ENCODE peak calls at places on chromosome 4, in nine cellular contexts. H, G, L, Z, S, N, J, F and E are unnamed samples.
A peak's percentile ranks its signal among the peaks of the same experiment; 100 is the strongest.

GRCh38 chr4:143581331-143581961 is 67.9 kb downstream of the SMARCA5 start:
- DNase-seq in H (no peak), J (no peak), N (no peak), L (no peak), Z (no peak), G (no peak), F (no peak), S (no peak), E (peak; percentile 68)

GRCh38 chr4:175882891-175883290 is 70.8 kb upstream of the GPM6A start:
- DNase-seq in J (no peak), S (no peak), L (no peak), G (no peak), F (no peak), H (no peak), N (no peak), Z (no peak), E (no peak)

GRCh38 chr4:189202182-189202868 is 738.3 kb upstream of the FRG1 start:
- DNase-seq in G (peak; percentile 66), S (peak; percentile 45), H (peak; percentile 63), Z (no peak), J (peak; percentile 43), N (peak; percentile 81), L (peak; percentile 65), F (peak; percentile 24), E (peak; percentile 28)

GRCh38 chr4:89981789-89982334 is 87.2 kb downstream of the MMRN1 start:
- DNase-seq in J (no peak), H (no peak), Z (no peak), N (no peak), L (no peak), G (no peak), S (no peak), F (no peak), E (no peak)

GRCh38 chr4:17494258-17494657 is 17.6 kb downstream of the QDPR start:
- DNase-seq in J (no peak), G (no peak), L (no peak), S (no peak), Z (no peak), H (no peak), F (no peak), N (no peak), E (no peak)

GRCh38 chr4:4818440-4819212 is 40.8 kb upstream of the MSX1 start:
- DNase-seq in S (no peak), N (no peak), L (no peak), Z (no peak), F (no peak), H (no peak), J (no peak), G (no peak), E (no peak)

GRCh38 chr4:142095886-142096605 is 459.7 kb downstream of the IL15 start:
- DNase-seq in F (no peak), Z (no peak), H (no peak), G (no peak), S (no peak), N (peak; percentile 60), J (no peak), L (no peak), E (no peak)

GRCh38 chr4:2287594-2287915 is 25.6 kb upstream of the MXD4 start:
- DNase-seq in F (no peak), Z (no peak), L (no peak), G (no peak), N (peak; percentile 37), H (no peak), S (no peak), J (no peak), E (no peak)

GRCh38 chr4:147581601-147582350 is 35.4 kb upstream of the TMEM184C start:
- DNase-seq in J (no peak), N (no peak), G (no peak), H (no peak), F (no peak), L (no peak), S (no peak), Z (no peak), E (no peak)

GRCh38 chr4:119652978-119653377 is 24.4 kb upstream of the PDE5A start:
- DNase-seq in H (no peak), F (no peak), Z (no peak), N (no peak), S (no peak), G (no peak), J (no peak), L (no peak), E (no peak)

GRCh38 chr4:157012781-157013180 is 41.2 kb upstream of the PDGFC start:
- DNase-seq in N (no peak), J (no peak), H (no peak), Z (no peak), G (no peak), S (no peak), L (no peak), F (no peak), E (no peak)

GRCh38 chr4:52864816-52865215 is 2.7 kb downstream of the RASL11B start:
- DNase-seq in L (no peak), N (no peak), F (no peak), J (peak; percentile 38), S (no peak), Z (no peak), H (peak; percentile 36), G (no peak), E (no peak)

GRCh38 chr4:153676984-153677383 is 7.1 kb upstream of the TLR2 start:
- DNase-seq in L (no peak), J (no peak), S (no peak), G (no peak), Z (no peak), F (no peak), N (no peak), H (no peak), E (no peak)

GRCh38 chr4:8594097-8595038 is 1.8 kb downstream of the CPZ start:
- DNase-seq in J (peak; percentile 50), Z (no peak), G (no peak), S (peak; percentile 72), L (peak; percentile 86), F (peak; percentile 47), N (no peak), H (peak; percentile 78), E (peak; percentile 79)

GRCh38 chr4:152609460-152609859 is 70.3 kb downstream of the TMEM154 start:
- DNase-seq in Z (no peak), H (no peak), F (no peak), J (no peak), N (no peak), L (no peak), S (no peak), G (no peak), E (no peak)

GRCh38 chr4:27702710-27703431 is 842.2 kb downstream of the STIM2 start:
- DNase-seq in J (no peak), F (no peak), N (no peak), G (no peak), S (no peak), Z (no peak), L (peak; percentile 41), H (no peak), E (peak; percentile 32)

GRCh38 chr4:146621-147020 is 22.3 kb downstream of the ZNF718 start:
- DNase-seq in S (no peak), N (no peak), L (no peak), J (no peak), F (no peak), G (no peak), Z (no peak), H (no peak), E (no peak)
- H3K9me3 ChIP-seq in S (peaks cover 34% of the 10 kb centered on the region), N (peaks cover 98% of the 10 kb centered on the region), L (peaks cover 4% of the 10 kb centered on the region), J (peaks cover 100% of the 10 kb centered on the region), F (peaks cover 91% of the 10 kb centered on the region), G (peaks cover 100% of the 10 kb centered on the region), Z (peaks cover 32% of the 10 kb centered on the region), H (peaks cover 3% of the 10 kb centered on the region), E (peaks cover 29% of the 10 kb centered on the region)

DNA sequence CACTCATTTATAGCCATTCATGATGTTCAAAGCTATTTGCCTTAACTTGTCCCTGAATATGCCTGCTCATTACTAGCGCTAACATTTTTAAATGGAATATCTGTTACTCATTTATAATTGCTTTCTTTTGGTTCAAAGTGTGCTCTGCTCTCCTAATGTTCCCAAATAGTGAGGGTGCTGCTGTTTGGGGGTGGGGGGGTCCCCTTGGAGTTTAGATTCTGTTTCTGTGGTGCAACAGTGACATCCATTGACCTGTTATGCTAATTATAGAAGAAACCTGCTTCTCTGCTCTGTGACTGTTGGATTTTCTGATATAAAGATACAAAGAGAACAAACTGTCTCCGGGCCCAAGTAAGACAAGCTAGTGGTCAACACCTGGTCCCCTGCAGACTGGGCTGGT is 222.4 kb downstream of the SHROOM3 start:
- DNase-seq in G (no peak), L (no peak), S (no peak), F (no peak), H (no peak), J (no peak), Z (no peak), N (no peak), E (no peak)
- H3K27ac ChIP-seq in G (peak overlapping the region; percentile 44), L (no peak overlapping the region), S (no peak overlapping the region), F (no peak overlapping the region), H (no peak overlapping the region), J (no peak overlapping the region), Z (no peak overlapping the region), N (peak overlapping the region; percentile 56), E (no peak overlapping the region)

GRCh38 chr4:80538276-80538926 is 202.9 kb downstream of the CFAP299 start:
- DNase-seq in L (no peak), H (no peak), F (no peak), J (no peak), N (no peak), S (no peak), Z (no peak), G (no peak), E (no peak)

GRCh38 chr4:80539190-80539589 is 203.7 kb downstream of the CFAP299 start:
- DNase-seq in F (no peak), J (no peak), Z (no peak), N (no peak), L (no peak), H (no peak), S (no peak), G (no peak), E (no peak)

GRCh38 chr4:80540785-80541469 is 205.4 kb downstream of the CFAP299 start:
- DNase-seq in G (no peak), L (no peak), N (no peak), H (no peak), F (no peak), S (no peak), Z (no peak), J (no peak), E (no peak)

GRCh38 chr4:80542747-80543146 is 207.2 kb downstream of the CFAP299 start:
- DNase-seq in L (no peak), H (no peak), F (no peak), Z (no peak), S (no peak), N (no peak), G (no peak), J (no peak), E (no peak)

GRCh38 chr4:80540349-80540748 is 204.8 kb downstream of the CFAP299 start:
- DNase-seq in Z (no peak), L (no peak), F (no peak), N (no peak), G (no peak), S (no peak), J (no peak), H (no peak), E (no peak)
- H3K9me3 ChIP-seq in Z (no peaks in the 10 kb centered on the region), L (no peaks in the 10 kb centered on the region), F (no peaks in the 10 kb centered on the region), N (no peaks in the 10 kb centered on the region), G (no peaks in the 10 kb centered on the region), S (no peaks in the 10 kb centered on the region), J (no peaks in the 10 kb centered on the region), H (no peaks in the 10 kb centered on the region), E (no peaks in the 10 kb centered on the region)

DNA sequence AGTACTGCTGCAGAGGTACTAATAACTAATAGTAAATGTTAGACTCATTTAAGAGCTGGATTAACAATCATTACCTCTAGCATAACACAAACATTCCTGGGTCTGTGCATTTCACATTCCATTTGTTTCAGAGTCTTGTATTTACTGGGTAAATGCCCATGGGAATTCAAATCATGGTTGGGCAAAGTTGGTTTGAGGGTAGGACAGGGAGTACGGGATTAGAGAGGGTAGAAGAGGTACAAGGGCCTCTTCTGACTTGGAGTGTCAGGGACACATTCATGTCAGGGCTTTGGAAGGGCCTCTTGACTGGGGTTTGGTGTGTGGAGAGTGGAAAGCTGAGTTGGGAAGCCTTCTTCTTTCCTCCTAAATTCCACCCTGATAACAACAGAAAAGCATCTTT is 65.9 kb downstream of the WWC2 start:
- DNase-seq in G (no peak), S (no peak), L (no peak), J (no peak), F (no peak), Z (no peak), H (no peak), N (no peak), E (no peak)
- H3K27ac ChIP-seq in G (peak overlapping the region; percentile 74), S (no peak overlapping the region), L (peak overlapping the region; percentile 68), J (peak overlapping the region; percentile 68), F (no peak overlapping the region), Z (no peak overlapping the region), H (no peak overlapping the region), N (no peak overlapping the region), E (no peak overlapping the region)